ENCODE peak calls at places on chromosomes 6 and 20, in four cellular contexts. A, T, V and Y are unnamed samples.

GRCh38 chr6:8562133-8562532 is 126.8 kb upstream of the SLC35B3 start:
- DNase-seq in T (no peak), V (no peak), A (no peak), Y (no peak)

GRCh38 chr6:7146079-7146828 is 38.5 kb downstream of the RREB1 start:
- DNase-seq in V (peak; percentile 48), T (no peak), A (peak; percentile 69), Y (peak; percentile 38)

GRCh38 chr20:1469925-1470571 is 3.4 kb upstream of the NSFL1C start:
- DNase-seq in V (peak; percentile 92), A (peak; percentile 99), T (peak; percentile 85), Y (peak; percentile 67)

GRCh38 chr20:662289-663192 is 9.5 kb upstream of the SRXN1 start:
- DNase-seq in T (no peak), A (no peak), V (no peak), Y (no peak)

GRCh38 chr6:131574686-131575085 is 1.7 kb downstream of the ARG1 start:
- DNase-seq in A (no peak), T (no peak), V (no peak), Y (no peak)

GRCh38 chr6:166743415-166743814 is 116.4 kb upstream of the RPS6KA2 start:
- DNase-seq in V (no peak), T (no peak), A (no peak), Y (no peak)

GRCh38 chr6:52362443-52363221 is 681 bp downstream of the PAQR8 start:
- DNase-seq in V (peak; percentile 41), A (peak; percentile 15), T (peak; percentile 74), Y (peak; percentile 76)

GRCh38 chr20:25218492-25218891 is 23.0 kb downstream of the ENTPD6 start:
- DNase-seq in T (no peak), V (no peak), A (no peak), Y (no peak)

GRCh38 chr6:22250486-22250885 is 46.4 kb downstream of the PRL start:
- DNase-seq in A (peak; percentile 17), T (no peak), V (no peak), Y (no peak)

GRCh38 chr6:28167068-28167467 is 25.4 kb downstream of the ZKSCAN8 start:
- DNase-seq in V (no peak), T (no peak), A (peak; percentile 22), Y (no peak)

GRCh38 chr20:40961176-40961575 is 67.4 kb upstream of the TOP1 start:
- DNase-seq in T (peak; percentile 62), A (no peak), V (no peak), Y (no peak)

DNA sequence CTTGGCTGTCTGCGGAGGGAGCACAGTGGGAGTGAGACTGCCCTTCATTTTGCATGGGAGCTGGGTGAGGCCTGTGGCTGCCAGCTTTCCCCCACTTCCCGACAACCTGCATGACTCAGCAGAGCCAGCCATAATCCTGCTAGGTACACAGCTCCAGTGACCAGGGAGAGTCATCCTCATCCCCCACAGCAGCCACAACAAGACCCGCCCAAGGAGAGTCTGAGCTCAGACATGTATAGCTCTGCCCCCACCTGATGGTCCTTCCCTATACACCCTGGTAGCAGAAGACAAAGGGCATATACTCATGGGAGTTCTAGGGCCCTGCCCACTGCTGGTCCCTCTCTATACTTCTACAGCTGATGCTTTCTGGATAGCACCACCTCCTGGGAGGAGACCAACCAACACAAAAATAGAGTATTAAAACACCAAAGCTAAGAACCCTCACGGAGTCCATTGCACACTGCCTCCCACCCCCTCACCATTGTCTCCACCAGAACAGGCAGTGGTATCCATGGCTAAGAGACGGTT is 29.3 kb upstream of the TPD52L1 start:
- DNase-seq in V (peak; percentile 8), T (no peak), A (peak; percentile 34), Y (no peak)
- TF ChIP-seq CTCF in V (no peak), T (no peak), A (no peak), Y (no peak)

DNA sequence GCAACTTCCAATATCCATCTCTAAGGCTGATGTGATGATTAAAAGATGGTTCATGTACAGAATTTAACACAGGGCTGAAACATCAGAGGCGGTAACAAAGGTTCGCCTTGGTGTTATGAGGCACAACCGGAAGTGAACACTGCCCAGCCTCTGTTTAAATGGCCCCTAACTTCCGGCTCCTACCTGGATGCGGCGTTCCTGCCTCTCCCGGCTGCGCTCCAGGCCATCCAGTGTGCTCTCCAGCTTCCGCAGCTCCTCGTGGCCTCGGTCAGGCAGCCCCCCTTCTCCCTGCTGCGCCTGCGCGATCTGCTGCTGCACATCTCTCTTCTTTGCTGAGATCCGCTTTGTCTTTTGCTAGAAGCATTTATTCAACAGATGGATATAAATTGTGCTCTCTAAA is 195.3 kb downstream of the SYNE1 start:
- DNase-seq in A (no peak), V (no peak), T (no peak), Y (no peak)
- TF ChIP-seq CTCF in A (no peak), V (no peak), T (no peak), Y (no peak)

DNA sequence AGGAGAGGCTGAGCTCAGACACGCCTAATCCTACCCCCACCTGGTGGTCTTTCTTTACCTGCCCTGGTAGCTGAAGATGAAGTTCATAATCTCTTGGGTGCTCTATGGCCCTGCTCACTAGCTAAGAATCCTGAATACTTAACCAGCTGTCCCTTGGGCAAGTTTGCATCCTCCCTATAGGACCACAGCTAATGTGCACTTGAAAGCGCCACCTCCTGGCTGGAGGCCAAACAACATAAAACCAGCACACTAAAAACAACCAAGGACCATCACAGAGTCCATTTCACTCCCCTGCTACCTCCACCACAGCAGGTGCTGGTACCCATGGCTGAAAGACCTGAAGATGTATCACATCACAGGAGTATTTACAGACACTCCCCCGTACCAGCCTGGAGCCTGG is 155.5 kb upstream of the SLC24A3 start:
- DNase-seq in V (no peak), T (no peak), A (no peak), Y (no peak)
- TF ChIP-seq CTCF in V (no peak), T (no peak), A (no peak), Y (no peak)

GRCh38 chr6:68225729-68226128 is 409.4 kb upstream of the ADGRB3 start:
- DNase-seq in T (no peak), V (no peak), A (no peak), Y (no peak)

GRCh38 chr6:68229566-68229965 is 405.5 kb upstream of the ADGRB3 start:
- DNase-seq in A (peak; percentile 57), V (no peak), T (no peak), Y (no peak)

GRCh38 chr6:68226460-68226859 is 408.6 kb upstream of the ADGRB3 start:
- DNase-seq in V (no peak), A (peak; percentile 20), T (no peak), Y (no peak)
- TF ChIP-seq CTCF in V (no peak), A (peak; percentile 27), T (no peak), Y (peak; percentile 19)

DNA sequence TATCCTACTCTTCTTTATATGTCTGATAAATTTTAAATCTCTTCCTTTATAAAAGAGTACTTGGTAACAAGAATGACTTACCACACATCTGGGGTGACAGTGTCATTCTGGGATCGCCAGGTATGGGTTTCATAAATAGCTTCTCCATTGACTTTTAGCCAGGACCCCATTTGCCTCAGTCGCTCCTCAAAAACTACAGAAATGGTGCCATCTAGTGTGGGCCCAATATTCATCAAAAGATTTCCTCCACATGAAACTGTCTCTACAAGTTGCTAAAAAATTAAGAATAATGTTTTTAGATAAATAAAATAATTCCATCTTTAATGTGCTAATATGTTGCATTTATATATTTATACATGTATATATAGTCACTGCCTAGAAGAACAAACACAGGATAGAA is 9.7 kb downstream of the FUCA2 start:
- DNase-seq in V (no peak), T (no peak), A (no peak), Y (no peak)
- TF ChIP-seq CTCF in V (no peak), T (no peak), A (no peak), Y (no peak)

GRCh38 chr20:44471481-44471882 is 4.2 kb upstream of the TTPAL start:
- DNase-seq in V (peak; percentile 24), T (no peak), A (peak; percentile 43), Y (no peak)
- TF ChIP-seq CTCF in V (peak; percentile 37), T (no peak), A (peak; percentile 51), Y (no peak)